ENCODE peak calls at places on chromosomes 16 and 17, in ten cellular contexts. F is K562, J is stomach, C is sigmoid colon, Y is suprapubic skin, M is H1, V is SK-N-SH, L is upper lobe of left lung, Z is GM12878, W is HepG2. A is an unnamed sample.

GRCh38 chr17:16417896-16418683 is 2.7 kb downstream of the TRPV2 start:
- DNase-seq in W (no peak), C (no peak), V (no peak), Y (no peak), M (no peak), J (no peak), Z (no peak), L (no peak), F (no peak), A (no peak)

GRCh38 chr16:35252356-35252936 is 1793.0 kb downstream of the TP53TG3F start:
- DNase-seq in Y (no peak), V (no peak), C (no peak), F (no peak), L (no peak), J (no peak), Z (no peak), W (no peak), M (no peak), A (no peak)

GRCh38 chr17:61495161-61495857 is 43.1 kb downstream of the TBX4 start:
- DNase-seq in L (no peak), V (no peak), W (no peak), Y (no peak), C (no peak), M (no peak), J (no peak), Z (no peak), F (no peak), A (no peak)

GRCh38 chr17:21242026-21242700 is 11.0 kb downstream of the NATD1 start:
- DNase-seq in J (no peak), V (no peak), F (no peak), C (no peak), W (no peak), M (no peak), Z (no peak), L (no peak), Y (no peak), A (no peak)

GRCh38 chr16:74564451-74564984 is 42.4 kb downstream of the GLG1 start:
- DNase-seq in Y (no peak), W (no peak), J (no peak), V (no peak), M (no peak), Z (no peak), F (no peak), L (no peak), C (no peak), A (no peak)

GRCh38 chr16:79264237-79265104 is 336.1 kb downstream of the MAF start:
- DNase-seq in C (no peak), Y (no peak), J (no peak), Z (no peak), V (no peak), M (no peak), W (no peak), F (no peak), L (no peak), A (no peak)

GRCh38 chr16:84643180-84643583 is 5.1 kb upstream of the KLHL36 start:
- DNase-seq in V (no peak), C (peak), F (no peak), Z (no peak), Y (peak), M (no peak), W (peak), L (peak), J (peak), A (peak)

GRCh38 chr17:9700136-9700535 is 54.8 kb downstream of the USP43 start:
- DNase-seq in Z (no peak), C (no peak), W (no peak), M (no peak), F (no peak), Y (no peak), J (no peak), L (no peak), V (no peak), A (no peak)

GRCh38 chr16:31476305-31477219 is 4.6 kb downstream of the TGFB1I1 start:
- DNase-seq in Z (no peak), V (peak), Y (peak), M (peak), F (peak), L (peak), W (peak), J (peak), C (peak), A (peak)

GRCh38 chr16:86355951-86356350 is 154.4 kb upstream of the FOXF1 start:
- DNase-seq in L (no peak), Y (no peak), F (no peak), C (no peak), Z (no peak), M (no peak), W (no peak), J (no peak), V (no peak), A (no peak)

GRCh38 chr16:57538235-57538711 is 1.9 kb upstream of the CCDC102A start:
- DNase-seq in M (peak), L (peak), F (no peak), Z (no peak), V (no peak), C (no peak), Y (peak), W (no peak), J (peak), A (no peak)

GRCh38 chr17:44636562-44636961 is 19.7 kb upstream of the MEIOC start:
- DNase-seq in Y (no peak), W (peak), M (no peak), V (peak), C (no peak), L (no peak), F (no peak), Z (no peak), J (no peak), A (no peak)

GRCh38 chr16:83653785-83654184 is 154.0 kb upstream of the HSBP1 start:
- DNase-seq in Y (no peak), C (no peak), J (no peak), F (no peak), W (no peak), L (no peak), V (no peak), M (no peak), Z (no peak), A (no peak)

GRCh38 chr17:58228679-58229078 is 9.6 kb upstream of the MKS1 start:
- DNase-seq in L (no peak), C (no peak), V (no peak), Y (no peak), J (no peak), M (no peak), F (no peak), Z (no peak), W (no peak), A (no peak)

GRCh38 chr16:66471696-66472393 is 44.8 kb downstream of the BEAN1 start:
- DNase-seq in L (no peak), V (no peak), C (peak), Y (peak), F (no peak), M (no peak), W (peak), Z (no peak), J (no peak), A (no peak)

GRCh38 chr17:5772720-5773119 is 188.4 kb upstream of the NLRP1 start:
- DNase-seq in C (no peak), Z (no peak), F (no peak), Y (no peak), V (no peak), J (no peak), W (no peak), M (no peak), L (no peak), A (no peak)

GRCh38 chr16:15452456-15452855 is 18.1 kb downstream of the BMERB1 start:
- DNase-seq in F (no peak), W (no peak), V (no peak), L (no peak), Y (no peak), C (no peak), J (no peak), M (no peak), Z (no peak), A (no peak)

GRCh38 chr17:36525113-36525512 is 9.6 kb downstream of the MYO19 start:
- DNase-seq in W (no peak), Z (no peak), V (no peak), M (no peak), Y (peak), J (no peak), F (no peak), L (no peak), C (no peak), A (no peak)

GRCh38 chr17:72244942-72245341 is 124.1 kb downstream of the SOX9 start:
- DNase-seq in M (no peak), Y (no peak), V (no peak), J (no peak), Z (no peak), W (no peak), F (no peak), L (no peak), C (no peak), A (no peak)

GRCh38 chr17:58516644-58517377 is 2.4 kb upstream of the MTMR4 start:
- DNase-seq in M (no peak), Y (no peak), L (no peak), W (peak), F (no peak), J (no peak), C (peak), V (no peak), Z (no peak), A (peak)

GRCh38 chr17:76382305-76382802 is 2.1 kb upstream of the SPHK1 start:
- DNase-seq in L (no peak), V (peak), C (no peak), Z (no peak), J (no peak), Y (no peak), W (peak), M (peak), F (peak), A (no peak)

GRCh38 chr17:17567631-17568030 is 23.9 kb downstream of the PEMT start:
- DNase-seq in Y (no peak), Z (no peak), J (peak), F (no peak), C (peak), V (peak), M (no peak), W (no peak), L (no peak), A (no peak)

GRCh38 chr17:40548982-40549680 is 16.1 kb downstream of the CCR7 start:
- DNase-seq in J (peak), Y (peak), V (peak), Z (no peak), M (no peak), C (peak), F (no peak), W (peak), L (peak), A (peak)

GRCh38 chr17:28279411-28279810 is 39.6 kb upstream of the TMEM97 start:
- DNase-seq in V (no peak), J (no peak), F (no peak), M (no peak), L (no peak), W (no peak), Z (no peak), Y (no peak), C (no peak), A (no peak)

GRCh38 chr17:82858376-82859126 is 18.7 kb upstream of the ZNF750 start:
- DNase-seq in Z (no peak), Y (peak), W (no peak), L (peak), M (no peak), J (no peak), C (no peak), F (no peak), V (no peak), A (no peak)

GRCh38 chr16:19001788-19002187 is 18.1 kb downstream of the TMC7 start:
- DNase-seq in Y (no peak), V (no peak), Z (no peak), W (no peak), J (no peak), F (no peak), L (no peak), M (no peak), C (no peak), A (no peak)

GRCh38 chr17:47946929-47947397 is 5.6 kb downstream of the PNPO start:
- DNase-seq in M (peak), Z (no peak), F (peak), J (peak), L (peak), V (peak), C (no peak), Y (peak), W (peak), A (peak)

DNA sequence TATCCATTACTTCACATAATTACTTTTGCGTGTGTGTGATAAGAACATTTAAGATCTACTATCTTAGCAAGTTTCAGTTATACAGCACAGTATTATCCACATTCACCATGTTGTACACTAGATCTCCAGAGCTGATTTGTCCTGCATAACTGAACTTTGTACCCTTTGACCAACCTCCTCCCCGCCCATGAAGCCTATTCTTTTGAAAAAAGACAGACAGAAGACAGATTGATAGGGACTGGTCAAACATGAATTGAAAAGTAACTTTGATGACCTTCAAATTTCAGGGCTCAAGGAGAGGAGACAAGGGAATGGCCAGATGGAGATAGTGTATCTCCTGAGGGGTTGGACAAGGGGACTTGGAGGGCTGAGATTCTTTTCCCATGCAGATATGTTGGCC is 96.3 kb downstream of the CMC2 start:
- DNase-seq in Y (no peak), L (no peak), F (no peak), J (no peak), V (no peak), M (no peak), W (peak), C (no peak), Z (no peak), A (no peak)
- H3K4me3 ChIP-seq in Y (no peak), L (no peak), F (no peak), J (no peak), V (no peak), M (no peak), W (peak), C (no peak), Z (no peak), A (no peak)

GRCh38 chr16:27437946-27438345 is 36.0 kb downstream of the IL21R start:
- DNase-seq in V (peak), C (peak), M (peak), Z (no peak), J (no peak), Y (no peak), L (peak), F (no peak), W (no peak), A (no peak)

GRCh38 chr16:27439273-27440018 is 37.5 kb downstream of the IL21R start:
- DNase-seq in L (no peak), Z (no peak), V (peak), C (peak), F (no peak), W (no peak), M (no peak), Y (peak), J (no peak), A (no peak)

GRCh38 chr16:27434141-27435051 is 32.4 kb downstream of the IL21R start:
- DNase-seq in C (peak), L (peak), F (no peak), J (peak), Y (no peak), Z (no peak), M (peak), V (no peak), W (no peak), A (no peak)

GRCh38 chr16:27436065-27436464 is 34.1 kb downstream of the IL21R start:
- DNase-seq in Z (no peak), L (peak), V (no peak), J (no peak), M (peak), Y (no peak), F (no peak), C (peak), W (no peak), A (no peak)

GRCh38 chr16:27436921-27437650 is 35.1 kb downstream of the IL21R start:
- DNase-seq in V (peak), M (peak), W (no peak), F (no peak), J (peak), L (peak), Z (no peak), Y (peak), C (peak), A (no peak)
- TF ChIP-seq EP300 in V (no peak), M (no peak), W (no peak), F (no peak), J (no peak), L (no peak), Z (no peak), Y (no peak), C (no peak), A (no peak)

DNA sequence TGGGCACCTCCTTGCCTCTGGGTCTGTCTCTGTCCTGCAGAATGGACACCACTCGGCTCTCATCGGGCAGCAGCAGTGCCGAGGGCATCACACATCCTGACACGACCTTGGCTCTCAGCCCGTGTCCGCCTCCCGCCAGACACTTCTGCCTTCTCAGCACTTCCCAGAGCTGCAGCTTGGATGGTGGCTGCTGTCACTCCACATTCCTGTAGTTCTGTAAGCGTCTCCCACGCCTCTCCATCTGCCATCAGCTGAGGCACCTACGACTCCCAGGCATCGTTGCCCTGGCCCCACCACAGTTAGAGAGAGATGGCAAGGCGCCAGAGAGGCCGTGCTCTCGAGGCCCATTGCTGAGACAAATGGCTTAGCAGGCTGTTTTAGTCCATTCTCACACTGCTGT is 195.9 kb upstream of the CHMP6 start:
- DNase-seq in Y (no peak), F (no peak), Z (no peak), W (no peak), M (no peak), L (no peak), V (peak), C (peak), J (no peak), A (no peak)
- TF ChIP-seq POLR2AphosphoS5 in Y (no peak), F (no peak), Z (no peak), W (no peak), M (no peak), L (peak), V (no peak), C (no peak), J (no peak), A (no peak)

GRCh38 chr17:41750866-41751265 is 16.4 kb upstream of the HAP1 start:
- DNase-seq in Y (no peak), C (no peak), F (no peak), V (no peak), J (no peak), Z (no peak), M (no peak), W (no peak), L (no peak), A (no peak)

GRCh38 chr17:41754066-41754465 is 19.6 kb upstream of the HAP1 start:
- DNase-seq in V (no peak), Z (no peak), F (no peak), W (no peak), M (no peak), J (no peak), C (no peak), L (no peak), Y (no peak), A (no peak)

GRCh38 chr17:41751288-41751687 is 16.8 kb upstream of the HAP1 start:
- DNase-seq in Y (no peak), Z (no peak), M (no peak), W (no peak), F (no peak), C (no peak), L (no peak), J (no peak), V (no peak), A (no peak)

DNA sequence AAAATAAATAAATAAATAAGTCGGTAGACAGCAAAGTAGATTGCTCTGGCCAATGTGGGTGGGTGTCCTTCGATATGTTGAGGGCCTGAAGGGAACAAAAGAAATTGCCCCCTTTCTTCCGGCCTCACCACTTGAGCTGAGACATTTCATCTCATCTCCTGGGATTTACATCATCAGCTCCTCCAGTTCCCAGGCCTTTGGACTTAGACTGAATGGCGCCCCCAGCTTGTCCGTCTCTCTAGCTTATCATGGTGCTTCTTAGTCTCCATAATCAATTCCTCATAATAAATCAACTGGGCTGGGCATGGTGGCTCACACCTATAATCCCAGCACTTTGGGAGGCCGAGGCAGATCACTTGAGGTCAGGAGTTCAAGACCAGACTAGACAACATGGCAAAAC is 13.8 kb upstream of the HAP1 start:
- DNase-seq in M (no peak), Z (no peak), J (no peak), C (no peak), L (no peak), V (no peak), F (no peak), W (no peak), Y (no peak), A (no peak)
- H3K4me3 ChIP-seq in M (no peak), Z (no peak), J (no peak), C (no peak), L (no peak), V (no peak), F (no peak), W (no peak), Y (no peak), A (no peak)

DNA sequence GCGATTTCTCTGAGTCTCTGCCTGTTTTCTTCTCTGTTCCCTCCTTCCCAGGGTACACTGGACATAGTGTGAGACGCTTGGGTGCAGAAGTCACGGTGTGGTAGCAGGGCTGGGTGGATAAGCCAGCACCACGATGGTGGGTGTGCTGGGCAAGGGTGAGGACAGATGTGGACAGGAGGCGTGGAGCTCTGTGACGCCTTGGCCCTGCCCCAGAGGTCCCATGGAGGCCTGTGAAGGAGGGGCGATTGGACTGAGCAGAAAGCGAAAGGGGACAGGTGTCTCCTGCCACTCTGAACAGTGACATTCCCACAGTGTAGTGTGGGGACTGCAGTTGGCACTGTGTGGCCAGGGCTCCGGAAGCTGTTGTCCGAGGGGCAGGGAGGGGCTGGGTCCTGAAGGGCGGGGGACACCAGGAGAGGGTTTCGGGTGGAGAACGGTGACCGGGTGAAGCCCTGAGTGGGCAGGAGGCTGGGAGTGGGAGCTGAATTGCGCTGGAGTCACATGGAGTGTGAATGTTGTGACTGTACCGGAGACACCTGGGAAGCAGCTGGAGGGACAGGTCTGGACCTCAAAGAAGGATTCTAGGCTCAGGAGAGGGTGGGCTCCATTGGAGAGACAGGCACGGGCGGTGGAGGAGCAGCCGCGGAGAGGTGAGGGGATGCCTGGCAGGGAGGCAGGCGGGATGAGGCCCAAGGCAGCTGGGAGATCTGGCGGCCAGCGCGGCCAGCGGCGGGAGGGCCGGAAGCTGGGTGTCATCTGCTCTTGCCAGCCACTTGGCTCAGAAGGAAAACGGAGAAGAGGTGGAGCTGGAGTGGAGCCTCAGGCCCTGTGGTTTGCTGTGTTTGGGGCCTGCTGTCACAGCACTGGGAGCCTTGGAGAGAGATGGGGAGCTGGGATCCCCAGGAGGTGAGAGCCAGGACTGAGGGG is 7.5 kb downstream of the TBC1D24 start:
- DNase-seq in W (no peak), V (peak), F (peak), Y (no peak), C (peak), J (no peak), Z (no peak), L (no peak), M (no peak), A (peak)
- TF ChIP-seq EP300 in W (no peak), V (peak), F (no peak), Y (no peak), C (no peak), J (no peak), Z (no peak), L (no peak), M (no peak), A (no peak)

GRCh38 chr16:81861503-81861902 is 82.4 kb downstream of the PLCG2 start:
- DNase-seq in Z (no peak), W (no peak), Y (no peak), J (no peak), L (no peak), V (no peak), M (no peak), C (no peak), F (no peak), A (no peak)

GRCh38 chr16:81860310-81860709 is 81.2 kb downstream of the PLCG2 start:
- DNase-seq in W (no peak), J (no peak), L (no peak), M (no peak), Z (no peak), V (no peak), C (no peak), Y (no peak), F (no peak), A (no peak)

GRCh38 chr16:81863630-81864352 is 84.7 kb downstream of the PLCG2 start:
- DNase-seq in C (no peak), Y (no peak), L (no peak), M (no peak), Z (peak), V (no peak), F (no peak), W (no peak), J (no peak), A (peak)

GRCh38 chr16:81861915-81862314 is 82.8 kb downstream of the PLCG2 start:
- DNase-seq in Z (no peak), V (no peak), F (no peak), M (no peak), Y (no peak), W (no peak), C (no peak), L (no peak), J (no peak), A (no peak)

GRCh38 chr16:81860867-81861266 is 81.8 kb downstream of the PLCG2 start:
- DNase-seq in Y (no peak), L (no peak), M (no peak), W (no peak), Z (no peak), C (no peak), F (no peak), V (no peak), J (no peak), A (no peak)
- TF ChIP-seq POLR2AphosphoS5 in Y (no peak), L (no peak), M (no peak), W (no peak), Z (no peak), C (no peak), F (no peak), V (no peak), J (no peak), A (no peak)

A was measured in transverse colon.